ENCODE peak calls at places on chromosomes 6 and 20, in four cellular contexts. H is prostate gland, W is suprapubic skin, O is Panc1. P is an unnamed sample. For H3K36me3, the result is how much of the 10 kb centered on the place peaks cover.

GRCh38 chr6:105596284-105596755 is 193.4 kb upstream of the PREP start:
- DNase-seq in H (no peak), W (no peak), O (peak), P (no peak)

GRCh38 chr6:140105857-140106256 is 731.4 kb upstream of the CITED2 start:
- DNase-seq in H (no peak), O (peak), W (no peak), P (peak)

GRCh38 chr6:135880066-135880972 is 28.8 kb downstream of the PDE7B start:
- DNase-seq in H (no peak), O (no peak), W (no peak), P (no peak)

GRCh38 chr6:70241031-70241430 is 61.9 kb downstream of the COL9A1 start:
- DNase-seq in W (no peak), H (peak), O (no peak), P (no peak)

GRCh38 chr6:133502451-133503259 is 261.5 kb downstream of the EYA4 start:
- DNase-seq in H (no peak), O (no peak), W (no peak), P (peak)

GRCh38 chr6:77034161-77034560 is 429.1 kb downstream of the HTR1B start:
- DNase-seq in O (no peak), W (no peak), H (no peak), P (no peak)

GRCh38 chr6:116513224-116513875 is 1.9 kb downstream of the CALHM5 start:
- DNase-seq in O (no peak), H (no peak), W (no peak), P (no peak)

GRCh38 chr20:52083627-52084232 is 107.8 kb downstream of the ZFP64 start:
- DNase-seq in H (peak), O (peak), W (no peak), P (peak)

GRCh38 chr6:135905604-135906300 is 54.3 kb downstream of the PDE7B start:
- DNase-seq in O (no peak), H (no peak), W (no peak), P (no peak)

GRCh38 chr6:116633685-116634084 is 17.4 kb downstream of the RSPH4A start:
- DNase-seq in H (no peak), O (no peak), W (no peak), P (no peak)

GRCh38 chr20:63932606-63933160 is 23.5 kb downstream of the UCKL1 start:
- DNase-seq in O (no peak), W (no peak), H (no peak), P (no peak)

GRCh38 chr20:34525709-34526416 is 9.6 kb downstream of the DYNLRB1 start:
- DNase-seq in O (peak), H (peak), W (peak), P (no peak)

GRCh38 chr6:104118274-104118673 is 741.4 kb downstream of the HACE1 start:
- DNase-seq in O (peak), W (no peak), H (no peak), P (no peak)

GRCh38 chr20:36167826-36168634 is 13.5 kb downstream of the EPB41L1 start:
- DNase-seq in H (no peak), W (no peak), O (no peak), P (no peak)

GRCh38 chr20:35146299-35146921 is 726 bp downstream of the EDEM2 start:
- DNase-seq in O (no peak), H (no peak), W (peak), P (no peak)

GRCh38 chr20:53642196-53643030 is 48.8 kb upstream of the ZNF217 start:
- DNase-seq in H (peak), O (no peak), W (no peak), P (no peak)

GRCh38 chr20:50146732-50147662 is 6.5 kb downstream of the PEDS1 start:
- DNase-seq in O (no peak), W (peak), H (peak), P (no peak)

GRCh38 chr20:10710995-10711775 is 37.4 kb upstream of the JAG1 start:
- DNase-seq in H (no peak), W (no peak), O (no peak), P (no peak)

GRCh38 chr6:163790296-163790840 is 375.9 kb downstream of the QKI start:
- DNase-seq in W (no peak), H (no peak), O (no peak), P (no peak)

GRCh38 chr20:46332373-46333135 is 24.3 kb upstream of the CDH22 start:
- DNase-seq in O (no peak), W (no peak), H (no peak), P (no peak)

GRCh38 chr6:3788408-3789017 is 37.0 kb upstream of the PXDC1 start:
- DNase-seq in O (no peak), H (no peak), W (no peak), P (no peak)

GRCh38 chr6:35310265-35310831 is 12.7 kb downstream of the DEF6 start:
- DNase-seq in H (no peak), O (no peak), W (no peak), P (no peak)

GRCh38 chr6:153031335-153031955 is 28.9 kb upstream of the MTRF1L start:
- DNase-seq in O (no peak), W (no peak), H (no peak), P (no peak)

GRCh38 chr20:58668901-58669286 is 17.8 kb downstream of the STX16 start:
- DNase-seq in H (no peak), W (no peak), O (no peak), P (no peak)
- H3K36me3 ChIP-seq in H (under half), W (half or more), O (under half), P (half or more)

GRCh38 chr6:50817638-50817950 is 1.1 kb upstream of the TFAP2B start:
- DNase-seq in W (no peak), O (no peak), H (no peak), P (no peak)

GRCh38 chr6:50819906-50820589 is 1.4 kb downstream of the TFAP2B start:
- DNase-seq in O (no peak), H (no peak), W (peak), P (no peak)

GRCh38 chr6:50818673-50819072 is at the start of gene TFAP2B:
- DNase-seq in W (no peak), H (no peak), O (no peak), P (peak)

GRCh38 chr6:50820590-50821234 is 2.0 kb downstream of the TFAP2B start:
- DNase-seq in H (no peak), W (no peak), O (no peak), P (no peak)

GRCh38 chr6:50819527-50819905 is 845 bp downstream of the TFAP2B start:
- DNase-seq in O (no peak), H (no peak), W (peak), P (no peak)
- H3K4me3 ChIP-seq in O (peak), H (no peak), W (peak), P (peak)

DNA sequence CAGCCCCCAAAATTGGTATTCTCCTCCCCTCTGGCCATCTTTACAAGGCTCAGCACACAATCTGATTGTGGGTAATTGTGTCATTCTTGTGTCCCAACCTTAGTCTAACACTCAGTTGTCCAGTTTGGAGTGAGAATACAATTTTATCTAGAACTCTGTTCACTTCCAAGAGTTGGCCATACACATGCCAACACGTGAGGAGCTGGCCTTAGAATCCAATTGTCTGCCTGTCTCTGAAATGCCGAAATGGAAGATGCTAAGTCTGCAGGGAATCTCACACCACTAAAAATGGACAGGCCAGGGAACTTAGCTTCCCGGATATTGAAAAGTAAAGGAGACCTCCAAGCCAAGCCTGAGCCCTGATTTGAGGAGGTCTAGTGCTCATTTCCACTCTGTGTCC is 12.3 kb downstream of the FOXA2 start:
- DNase-seq in W (no peak), H (no peak), O (no peak), P (no peak)
- TF ChIP-seq POLR2AphosphoS5 in W (no peak), H (no peak), O (no peak), P (no peak)

GRCh38 chr6:166282394-166283032 is 25.7 kb downstream of the PRR18 start:
- DNase-seq in H (no peak), O (no peak), W (no peak), P (no peak)

GRCh38 chr6:166277892-166278578 is 30.2 kb downstream of the PRR18 start:
- DNase-seq in H (no peak), W (no peak), O (no peak), P (no peak)

GRCh38 chr6:166278579-166279392 is 29.4 kb downstream of the PRR18 start:
- DNase-seq in O (no peak), W (no peak), H (no peak), P (no peak)

GRCh38 chr6:166279393-166279679 is 28.9 kb downstream of the PRR18 start:
- DNase-seq in O (no peak), H (no peak), W (no peak), P (no peak)

GRCh38 chr6:166281104-166281503 is 27.1 kb downstream of the PRR18 start:
- DNase-seq in W (no peak), O (no peak), H (no peak), P (no peak)
- H3K36me3 ChIP-seq in W (under half), O (under half), H (under half), P (under half)

GRCh38 chr20:55488593-55488992 is 516.7 kb downstream of the CBLN4 start:
- DNase-seq in W (no peak), O (no peak), H (no peak), P (no peak)
- H3K4me3 ChIP-seq in W (no peak), O (no peak), H (no peak), P (no peak)

GRCh38 chr20:22531756-22532155 is 52.6 kb downstream of the FOXA2 start:
- DNase-seq in H (no peak), O (no peak), W (no peak), P (no peak)

GRCh38 chr20:22536141-22536828 is 48.1 kb downstream of the FOXA2 start:
- DNase-seq in H (no peak), O (no peak), W (no peak), P (no peak)

GRCh38 chr20:22532598-22532997 is 51.8 kb downstream of the FOXA2 start:
- DNase-seq in W (no peak), O (no peak), H (no peak), P (no peak)

GRCh38 chr20:22535483-22535882 is 48.9 kb downstream of the FOXA2 start:
- DNase-seq in H (no peak), O (no peak), W (no peak), P (no peak)

DNA sequence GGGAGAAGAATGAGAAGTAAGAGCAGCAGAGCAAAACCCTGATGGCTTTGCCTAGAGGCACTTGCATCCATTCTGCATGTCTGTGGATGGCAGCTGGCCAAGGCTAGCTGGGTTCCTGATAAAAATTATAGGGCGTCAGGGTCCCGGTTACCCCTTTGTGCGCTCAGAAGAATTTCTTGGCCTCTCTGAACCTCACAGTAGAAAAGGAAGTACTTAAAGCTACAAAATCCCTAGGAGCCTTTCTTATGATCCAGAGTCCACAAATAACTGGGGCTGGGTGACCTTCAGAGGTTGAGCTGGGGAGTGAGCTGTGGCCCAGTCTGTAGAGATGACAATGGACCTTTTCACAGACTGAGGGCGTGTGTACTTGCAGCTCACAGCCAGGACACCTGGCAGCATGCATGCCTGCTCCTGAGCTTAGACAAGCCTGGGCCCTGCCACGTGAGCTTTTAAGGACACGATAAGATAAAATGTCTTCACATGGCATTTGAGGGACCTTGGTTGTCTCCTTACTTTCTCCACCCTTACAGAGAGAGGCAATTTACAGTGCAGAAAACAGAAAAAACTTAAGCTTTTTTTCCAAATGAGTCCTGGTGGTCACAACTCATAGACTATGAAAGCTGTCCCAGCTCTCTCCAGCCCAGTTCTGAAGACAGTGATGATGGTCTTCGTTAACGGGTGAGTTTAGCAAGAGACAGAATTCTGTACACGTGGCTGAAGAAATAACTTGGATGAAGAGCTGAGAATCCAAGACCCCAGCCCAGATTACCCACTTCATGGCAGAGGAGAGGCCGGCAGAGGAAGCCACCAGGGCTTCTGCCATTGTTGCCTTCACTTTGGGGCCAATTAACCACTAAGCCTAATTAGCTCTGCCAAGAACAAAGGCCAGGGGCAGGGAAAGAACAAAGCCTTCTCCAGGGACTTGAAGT is 50.3 kb downstream of the FOXA2 start:
- DNase-seq in O (no peak), H (no peak), W (no peak), P (no peak)
- TF ChIP-seq POLR2AphosphoS5 in O (no peak), H (no peak), W (no peak), P (no peak)